ENCODE peak calls at places on chromosomes 3 and 15, in ten cellular contexts. One of them, this sample, is unnamed.

GRCh38 chr3:122298239-122298638 is 26.8 kb upstream of the CSTA start:
- DNase-seq in Peyer's patch: no peak
- DNase-seq in uterus: no peak
- DNase-seq in breast epithelium: no peak
- DNase-seq in A549: no peak
- DNase-seq in adrenal gland: no peak
- DNase-seq in transverse colon: no peak
- DNase-seq in esophagus muscularis mucosa: no peak
- DNase-seq in prostate gland: no peak
- DNase-seq in HepG2: no peak
- DNase-seq in this sample: no peak

GRCh38 chr3:111589303-111590095 is 5.6 kb downstream of the ZBED2 start:
- DNase-seq in breast epithelium: no peak
- DNase-seq in prostate gland: no peak
- DNase-seq in A549: peak; percentile 28
- DNase-seq in uterus: no peak
- DNase-seq in esophagus muscularis mucosa: no peak
- DNase-seq in HepG2: no peak
- DNase-seq in adrenal gland: no peak
- DNase-seq in Peyer's patch: no peak
- DNase-seq in transverse colon: no peak
- DNase-seq in this sample: no peak

GRCh38 chr15:98754283-98755022 is 106.1 kb downstream of the IGF1R start:
- DNase-seq in Peyer's patch: no peak
- DNase-seq in prostate gland: no peak
- DNase-seq in adrenal gland: no peak
- DNase-seq in transverse colon: no peak
- DNase-seq in A549: no peak
- DNase-seq in esophagus muscularis mucosa: no peak
- DNase-seq in uterus: no peak
- DNase-seq in HepG2: no peak
- DNase-seq in breast epithelium: no peak
- DNase-seq in this sample: peak; percentile 43

GRCh38 chr3:47261301-47261700 is 21.3 kb downstream of the KIF9 start:
- DNase-seq in breast epithelium: no peak
- DNase-seq in transverse colon: no peak
- DNase-seq in uterus: no peak
- DNase-seq in A549: no peak
- DNase-seq in prostate gland: no peak
- DNase-seq in esophagus muscularis mucosa: no peak
- DNase-seq in HepG2: no peak
- DNase-seq in Peyer's patch: no peak
- DNase-seq in adrenal gland: no peak
- DNase-seq in this sample: no peak

GRCh38 chr3:187706966-187707365 is 4.6 kb upstream of the RTP2 start:
- DNase-seq in transverse colon: peak; percentile 23
- DNase-seq in esophagus muscularis mucosa: no peak
- DNase-seq in uterus: no peak
- DNase-seq in breast epithelium: no peak
- DNase-seq in Peyer's patch: no peak
- DNase-seq in A549: no peak
- DNase-seq in adrenal gland: peak; percentile 73
- DNase-seq in prostate gland: no peak
- DNase-seq in HepG2: no peak
- DNase-seq in this sample: peak; percentile 34

GRCh38 chr3:13141991-13142412 is 68.8 kb upstream of the IQSEC1 start:
- DNase-seq in uterus: no peak
- DNase-seq in prostate gland: no peak
- DNase-seq in Peyer's patch: peak; percentile 25
- DNase-seq in esophagus muscularis mucosa: no peak
- DNase-seq in adrenal gland: no peak
- DNase-seq in HepG2: no peak
- DNase-seq in transverse colon: no peak
- DNase-seq in breast epithelium: peak; percentile 46
- DNase-seq in A549: no peak
- DNase-seq in this sample: peak; percentile 58

GRCh38 chr3:46950177-46950576 is 26.4 kb downstream of the CCDC12 start:
- DNase-seq in adrenal gland: no peak
- DNase-seq in prostate gland: no peak
- DNase-seq in breast epithelium: no peak
- DNase-seq in A549: no peak
- DNase-seq in esophagus muscularis mucosa: no peak
- DNase-seq in transverse colon: no peak
- DNase-seq in Peyer's patch: peak; percentile 35
- DNase-seq in HepG2: no peak
- DNase-seq in uterus: no peak
- DNase-seq in this sample: no peak

GRCh38 chr3:112149136-112149535 is 16.1 kb upstream of the GCSAM start:
- DNase-seq in uterus: no peak
- DNase-seq in A549: no peak
- DNase-seq in breast epithelium: no peak
- DNase-seq in Peyer's patch: no peak
- DNase-seq in transverse colon: no peak
- DNase-seq in prostate gland: no peak
- DNase-seq in adrenal gland: no peak
- DNase-seq in HepG2: no peak
- DNase-seq in esophagus muscularis mucosa: no peak
- DNase-seq in this sample: no peak

GRCh38 chr15:77481670-77482069 is 61.0 kb downstream of the HMG20A start:
- DNase-seq in breast epithelium: no peak
- DNase-seq in adrenal gland: no peak
- DNase-seq in A549: no peak
- DNase-seq in Peyer's patch: no peak
- DNase-seq in prostate gland: no peak
- DNase-seq in transverse colon: no peak
- DNase-seq in uterus: no peak
- DNase-seq in esophagus muscularis mucosa: no peak
- DNase-seq in HepG2: no peak
- DNase-seq in this sample: no peak

GRCh38 chr15:62391565-62392262 is 226.6 kb upstream of the C2CD4B start:
- DNase-seq in adrenal gland: peak; percentile 62
- DNase-seq in breast epithelium: peak; percentile 59
- DNase-seq in uterus: peak; percentile 58
- DNase-seq in esophagus muscularis mucosa: no peak
- DNase-seq in HepG2: peak; percentile 29
- DNase-seq in A549: peak; percentile 55
- DNase-seq in transverse colon: peak; percentile 59
- DNase-seq in Peyer's patch: peak; percentile 84
- DNase-seq in prostate gland: peak; percentile 28
- DNase-seq in this sample: peak; percentile 50

GRCh38 chr3:120072867-120073525 is 21.3 kb downstream of the GSK3B start:
- DNase-seq in breast epithelium: no peak
- DNase-seq in uterus: no peak
- DNase-seq in Peyer's patch: no peak
- DNase-seq in A549: no peak
- DNase-seq in esophagus muscularis mucosa: no peak
- DNase-seq in prostate gland: no peak
- DNase-seq in transverse colon: peak; percentile 30
- DNase-seq in adrenal gland: no peak
- DNase-seq in HepG2: no peak
- DNase-seq in this sample: no peak

GRCh38 chr3:49611714-49612113 is 57.4 kb downstream of the BSN start:
- DNase-seq in esophagus muscularis mucosa: no peak
- DNase-seq in breast epithelium: no peak
- DNase-seq in transverse colon: no peak
- DNase-seq in A549: no peak
- DNase-seq in adrenal gland: no peak
- DNase-seq in HepG2: no peak
- DNase-seq in Peyer's patch: no peak
- DNase-seq in prostate gland: no peak
- DNase-seq in uterus: no peak
- DNase-seq in this sample: no peak

GRCh38 chr3:184604956-184605290 is 43.3 kb downstream of the EPHB3 start:
- DNase-seq in uterus: no peak
- DNase-seq in adrenal gland: no peak
- DNase-seq in A549: no peak
- DNase-seq in Peyer's patch: no peak
- DNase-seq in esophagus muscularis mucosa: no peak
- DNase-seq in HepG2: no peak
- DNase-seq in transverse colon: no peak
- DNase-seq in breast epithelium: no peak
- DNase-seq in prostate gland: no peak
- DNase-seq in this sample: no peak

GRCh38 chr3:184601576-184602405 is 40.2 kb downstream of the EPHB3 start:
- DNase-seq in HepG2: no peak
- DNase-seq in adrenal gland: no peak
- DNase-seq in uterus: no peak
- DNase-seq in Peyer's patch: no peak
- DNase-seq in prostate gland: no peak
- DNase-seq in breast epithelium: no peak
- DNase-seq in transverse colon: no peak
- DNase-seq in esophagus muscularis mucosa: no peak
- DNase-seq in A549: no peak
- DNase-seq in this sample: no peak

GRCh38 chr3:184602406-184603155 is 41.0 kb downstream of the EPHB3 start:
- DNase-seq in prostate gland: no peak
- DNase-seq in uterus: peak; percentile 49
- DNase-seq in adrenal gland: no peak
- DNase-seq in esophagus muscularis mucosa: no peak
- DNase-seq in A549: peak; percentile 9
- DNase-seq in transverse colon: no peak
- DNase-seq in HepG2: no peak
- DNase-seq in breast epithelium: no peak
- DNase-seq in Peyer's patch: peak; percentile 53
- DNase-seq in this sample: peak; percentile 52

GRCh38 chr3:184603156-184604030 is 41.8 kb downstream of the EPHB3 start:
- DNase-seq in esophagus muscularis mucosa: no peak
- DNase-seq in adrenal gland: no peak
- DNase-seq in prostate gland: no peak
- DNase-seq in breast epithelium: no peak
- DNase-seq in Peyer's patch: no peak
- DNase-seq in HepG2: no peak
- DNase-seq in uterus: no peak
- DNase-seq in A549: no peak
- DNase-seq in transverse colon: no peak
- DNase-seq in this sample: no peak

DNA sequence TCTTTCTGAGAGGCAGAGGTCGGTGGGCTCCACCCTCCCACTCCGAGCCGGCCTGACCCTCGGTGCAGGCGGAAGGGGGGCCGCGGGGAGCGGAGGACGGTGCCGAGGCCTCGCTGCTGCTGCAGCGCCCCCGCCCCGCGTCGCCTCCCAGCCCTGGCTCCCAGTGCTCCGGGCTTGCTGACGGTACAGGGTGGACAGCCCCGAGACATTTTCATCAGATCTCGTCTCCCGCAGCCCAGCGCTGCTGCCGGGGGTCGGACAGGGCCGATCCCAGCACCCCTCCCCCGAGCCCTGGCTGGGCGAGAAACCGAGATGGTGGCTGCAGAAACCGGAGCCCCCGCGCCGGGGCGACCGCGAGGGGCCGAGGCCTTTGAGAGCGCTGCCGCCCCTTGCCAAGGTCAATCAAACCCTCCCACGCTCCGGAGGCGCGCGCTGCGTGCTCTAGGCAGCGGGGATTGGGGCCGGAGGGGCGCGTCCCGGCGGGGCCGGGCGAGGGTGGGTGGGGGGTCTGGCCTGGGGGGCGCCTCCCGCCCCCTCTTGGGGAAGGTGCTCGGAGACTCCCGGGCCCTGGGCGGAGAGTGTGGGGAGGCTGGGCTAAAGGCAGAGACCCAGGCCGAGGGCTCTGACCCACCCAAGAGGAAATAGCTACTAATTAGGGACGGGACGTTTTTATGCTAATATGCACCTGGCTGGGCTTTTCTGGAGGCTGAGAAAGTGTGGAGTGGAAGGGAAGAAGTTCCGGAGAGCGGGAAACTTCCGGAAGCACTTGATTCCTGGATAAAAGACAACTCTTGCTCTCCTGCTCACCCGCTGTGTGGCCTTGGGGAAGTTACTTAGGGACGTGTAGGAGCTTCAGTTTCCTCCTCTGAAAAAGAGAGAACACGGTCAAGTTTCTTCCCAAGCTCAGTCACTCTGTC is 42.7 kb downstream of the EPHB3 start:
- DNase-seq in A549: no peak
- DNase-seq in transverse colon: no peak
- DNase-seq in breast epithelium: no peak
- DNase-seq in esophagus muscularis mucosa: no peak
- DNase-seq in HepG2: no peak
- DNase-seq in uterus: peak; percentile 59
- DNase-seq in adrenal gland: no peak
- DNase-seq in prostate gland: no peak
- DNase-seq in Peyer's patch: peak; percentile 59
- DNase-seq in this sample: peak; percentile 67
- TF ChIP-seq CTCF in A549: no peak
- TF ChIP-seq CTCF in transverse colon: no peak
- TF ChIP-seq CTCF in breast epithelium: no peak
- TF ChIP-seq CTCF in esophagus muscularis mucosa: no peak
- TF ChIP-seq CTCF in HepG2: peak; percentile 6
- TF ChIP-seq CTCF in uterus: no peak
- TF ChIP-seq CTCF in adrenal gland: no peak
- TF ChIP-seq CTCF in prostate gland: no peak
- TF ChIP-seq CTCF in Peyer's patch: no peak
- TF ChIP-seq CTCF in this sample: no peak

GRCh38 chr15:85794598-85795319 is at the start of gene KLHL25:
- DNase-seq in prostate gland: peak; percentile 95
- DNase-seq in HepG2: peak; percentile 90
- DNase-seq in adrenal gland: peak; percentile 97
- DNase-seq in A549: peak; percentile 99
- DNase-seq in Peyer's patch: peak; percentile 96
- DNase-seq in esophagus muscularis mucosa: peak; percentile 97
- DNase-seq in transverse colon: peak; percentile 95
- DNase-seq in breast epithelium: peak; percentile 92
- DNase-seq in uterus: peak; percentile 94
- DNase-seq in this sample: peak; percentile 97
- TF ChIP-seq POLR2A in prostate gland: peak; percentile 98
- TF ChIP-seq POLR2A in HepG2: peak; percentile 80
- TF ChIP-seq POLR2A in adrenal gland: peak; percentile 87
- TF ChIP-seq POLR2A in A549: peak; percentile 85
- TF ChIP-seq POLR2A in Peyer's patch: peak; percentile 95
- TF ChIP-seq POLR2A in esophagus muscularis mucosa: peak; percentile 9
- TF ChIP-seq POLR2A in transverse colon: peak; percentile 78
- TF ChIP-seq POLR2A in breast epithelium: peak; percentile 35
- TF ChIP-seq POLR2A in uterus: peak; percentile 93
- TF ChIP-seq POLR2A in this sample: peak; percentile 42

DNA sequence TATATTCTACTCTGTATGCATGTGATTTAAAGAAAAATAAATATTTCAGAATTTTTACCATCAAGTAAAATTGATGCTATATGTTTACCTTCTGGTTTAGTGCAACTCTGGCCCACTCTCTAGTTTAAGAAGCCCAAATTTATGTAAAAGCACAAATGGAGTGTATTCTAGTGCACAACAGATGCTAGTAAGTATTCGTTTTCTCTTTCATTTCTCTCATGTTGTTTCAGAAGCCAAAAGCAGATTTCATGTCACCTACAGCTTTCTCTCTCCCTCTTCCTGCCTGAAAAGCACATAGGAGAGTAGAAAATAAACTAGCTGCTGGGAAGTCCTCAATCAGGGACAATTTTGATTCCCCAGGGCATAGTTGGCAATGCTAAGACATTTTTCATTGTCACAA is 147.5 kb upstream of the ARHGEF26 start:
- DNase-seq in adrenal gland: no peak
- DNase-seq in breast epithelium: no peak
- DNase-seq in prostate gland: no peak
- DNase-seq in transverse colon: no peak
- DNase-seq in HepG2: no peak
- DNase-seq in uterus: no peak
- DNase-seq in Peyer's patch: no peak
- DNase-seq in A549: no peak
- DNase-seq in esophagus muscularis mucosa: no peak
- DNase-seq in this sample: no peak
- TF ChIP-seq CTCF in adrenal gland: no peak
- TF ChIP-seq CTCF in breast epithelium: no peak
- TF ChIP-seq CTCF in prostate gland: no peak
- TF ChIP-seq CTCF in transverse colon: no peak
- TF ChIP-seq CTCF in HepG2: no peak
- TF ChIP-seq CTCF in uterus: no peak
- TF ChIP-seq CTCF in Peyer's patch: no peak
- TF ChIP-seq CTCF in A549: no peak
- TF ChIP-seq CTCF in esophagus muscularis mucosa: no peak
- TF ChIP-seq CTCF in this sample: no peak

GRCh38 chr3:195030791-195031321 is 240.1 kb downstream of the XXYLT1 start:
- DNase-seq in prostate gland: peak; percentile 73
- DNase-seq in A549: peak; percentile 14
- DNase-seq in Peyer's patch: no peak
- DNase-seq in uterus: no peak
- DNase-seq in HepG2: peak; percentile 74
- DNase-seq in transverse colon: no peak
- DNase-seq in esophagus muscularis mucosa: no peak
- DNase-seq in adrenal gland: peak; percentile 58
- DNase-seq in breast epithelium: no peak
- DNase-seq in this sample: no peak
- TF ChIP-seq POLR2A in prostate gland: no peak
- TF ChIP-seq POLR2A in A549: no peak
- TF ChIP-seq POLR2A in Peyer's patch: no peak
- TF ChIP-seq POLR2A in uterus: no peak
- TF ChIP-seq POLR2A in HepG2: no peak
- TF ChIP-seq POLR2A in transverse colon: no peak
- TF ChIP-seq POLR2A in esophagus muscularis mucosa: no peak
- TF ChIP-seq POLR2A in adrenal gland: no peak
- TF ChIP-seq POLR2A in breast epithelium: no peak
- TF ChIP-seq POLR2A in this sample: no peak